ENCODE peak calls at places on chromosomes 4 and X, in nine cellular contexts. One of them, this sample, is unnamed.

GRCh38 chr4:158111241-158111640 is 61.6 kb downstream of the GASK1B start:
- DNase-seq in neuronal stem cell: no peak
- DNase-seq in activated CD4-positive, alpha-beta T cell treated with anti-CD3 and anti-CD28 coated beads for 48 hours: no peak
- DNase-seq in naive thymus-derived CD4-positive, alpha-beta T cell: no peak
- DNase-seq in left cardiac atrium: no peak
- DNase-seq in foreskin fibroblast: peak
- DNase-seq in DMS 273 treated with DMSO at 0.1 percent for 48 hours: no peak
- DNase-seq in CD8-positive, alpha-beta memory T cell: no peak
- DNase-seq in sigmoid colon: no peak
- DNase-seq in this sample: no peak

GRCh38 chr4:175511861-175512260 is 300.2 kb downstream of the GPM6A start:
- DNase-seq in activated CD4-positive, alpha-beta T cell treated with anti-CD3 and anti-CD28 coated beads for 48 hours: no peak
- DNase-seq in foreskin fibroblast: no peak
- DNase-seq in DMS 273 treated with DMSO at 0.1 percent for 48 hours: no peak
- DNase-seq in CD8-positive, alpha-beta memory T cell: no peak
- DNase-seq in neuronal stem cell: no peak
- DNase-seq in naive thymus-derived CD4-positive, alpha-beta T cell: no peak
- DNase-seq in sigmoid colon: no peak
- DNase-seq in left cardiac atrium: no peak
- DNase-seq in this sample: no peak

GRCh38 chr4:157222764-157223145 is 2.2 kb downstream of the GRIA2 start:
- DNase-seq in naive thymus-derived CD4-positive, alpha-beta T cell: no peak
- DNase-seq in foreskin fibroblast: no peak
- DNase-seq in sigmoid colon: no peak
- DNase-seq in left cardiac atrium: no peak
- DNase-seq in CD8-positive, alpha-beta memory T cell: no peak
- DNase-seq in DMS 273 treated with DMSO at 0.1 percent for 48 hours: no peak
- DNase-seq in activated CD4-positive, alpha-beta T cell treated with anti-CD3 and anti-CD28 coated beads for 48 hours: no peak
- DNase-seq in neuronal stem cell: no peak
- DNase-seq in this sample: no peak

GRCh38 chr4:55398966-55399365 is 3.2 kb downstream of the TMEM165 start:
- DNase-seq in sigmoid colon: no peak
- DNase-seq in DMS 273 treated with DMSO at 0.1 percent for 48 hours: no peak
- DNase-seq in CD8-positive, alpha-beta memory T cell: no peak
- DNase-seq in foreskin fibroblast: no peak
- DNase-seq in activated CD4-positive, alpha-beta T cell treated with anti-CD3 and anti-CD28 coated beads for 48 hours: no peak
- DNase-seq in naive thymus-derived CD4-positive, alpha-beta T cell: no peak
- DNase-seq in left cardiac atrium: no peak
- DNase-seq in neuronal stem cell: no peak
- DNase-seq in this sample: no peak

GRCh38 chrX:19602866-19603620 is 87.7 kb upstream of the MAP3K15 start:
- DNase-seq in foreskin fibroblast: peak
- DNase-seq in left cardiac atrium: no peak
- DNase-seq in naive thymus-derived CD4-positive, alpha-beta T cell: no peak
- DNase-seq in sigmoid colon: no peak
- DNase-seq in neuronal stem cell: no peak
- DNase-seq in CD8-positive, alpha-beta memory T cell: no peak
- DNase-seq in activated CD4-positive, alpha-beta T cell treated with anti-CD3 and anti-CD28 coated beads for 48 hours: peak
- DNase-seq in DMS 273 treated with DMSO at 0.1 percent for 48 hours: no peak
- DNase-seq in this sample: peak

GRCh38 chr4:97252615-97253154 is 890.6 kb downstream of the STPG2 start:
- DNase-seq in sigmoid colon: no peak
- DNase-seq in foreskin fibroblast: no peak
- DNase-seq in naive thymus-derived CD4-positive, alpha-beta T cell: no peak
- DNase-seq in CD8-positive, alpha-beta memory T cell: no peak
- DNase-seq in DMS 273 treated with DMSO at 0.1 percent for 48 hours: no peak
- DNase-seq in activated CD4-positive, alpha-beta T cell treated with anti-CD3 and anti-CD28 coated beads for 48 hours: no peak
- DNase-seq in neuronal stem cell: no peak
- DNase-seq in left cardiac atrium: no peak
- DNase-seq in this sample: no peak

GRCh38 chrX:31199051-31199769 is 127.4 kb upstream of the FTHL17 start:
- DNase-seq in sigmoid colon: no peak
- DNase-seq in left cardiac atrium: no peak
- DNase-seq in neuronal stem cell: no peak
- DNase-seq in activated CD4-positive, alpha-beta T cell treated with anti-CD3 and anti-CD28 coated beads for 48 hours: no peak
- DNase-seq in foreskin fibroblast: peak
- DNase-seq in naive thymus-derived CD4-positive, alpha-beta T cell: no peak
- DNase-seq in CD8-positive, alpha-beta memory T cell: no peak
- DNase-seq in DMS 273 treated with DMSO at 0.1 percent for 48 hours: no peak
- DNase-seq in this sample: peak

GRCh38 chr4:149999485-150000074 is 78.7 kb upstream of the DCLK2 start:
- DNase-seq in CD8-positive, alpha-beta memory T cell: no peak
- DNase-seq in activated CD4-positive, alpha-beta T cell treated with anti-CD3 and anti-CD28 coated beads for 48 hours: no peak
- DNase-seq in foreskin fibroblast: peak
- DNase-seq in DMS 273 treated with DMSO at 0.1 percent for 48 hours: peak
- DNase-seq in sigmoid colon: peak
- DNase-seq in left cardiac atrium: peak
- DNase-seq in naive thymus-derived CD4-positive, alpha-beta T cell: no peak
- DNase-seq in neuronal stem cell: peak
- DNase-seq in this sample: peak

GRCh38 chrX:106780664-106781377 is 21.7 kb upstream of the TBC1D8B start:
- DNase-seq in naive thymus-derived CD4-positive, alpha-beta T cell: no peak
- DNase-seq in left cardiac atrium: no peak
- DNase-seq in foreskin fibroblast: no peak
- DNase-seq in activated CD4-positive, alpha-beta T cell treated with anti-CD3 and anti-CD28 coated beads for 48 hours: no peak
- DNase-seq in sigmoid colon: no peak
- DNase-seq in CD8-positive, alpha-beta memory T cell: no peak
- DNase-seq in neuronal stem cell: no peak
- DNase-seq in DMS 273 treated with DMSO at 0.1 percent for 48 hours: no peak
- DNase-seq in this sample: no peak

GRCh38 chr4:106529348-106530033 is 160.9 kb upstream of the GIMD1 start:
- DNase-seq in foreskin fibroblast: peak
- DNase-seq in neuronal stem cell: no peak
- DNase-seq in CD8-positive, alpha-beta memory T cell: no peak
- DNase-seq in left cardiac atrium: no peak
- DNase-seq in DMS 273 treated with DMSO at 0.1 percent for 48 hours: no peak
- DNase-seq in naive thymus-derived CD4-positive, alpha-beta T cell: no peak
- DNase-seq in activated CD4-positive, alpha-beta T cell treated with anti-CD3 and anti-CD28 coated beads for 48 hours: no peak
- DNase-seq in sigmoid colon: no peak
- DNase-seq in this sample: peak

GRCh38 chrX:51144828-51145442 is 187.7 kb upstream of the NUDT10 start:
- DNase-seq in neuronal stem cell: peak
- DNase-seq in activated CD4-positive, alpha-beta T cell treated with anti-CD3 and anti-CD28 coated beads for 48 hours: peak
- DNase-seq in sigmoid colon: no peak
- DNase-seq in DMS 273 treated with DMSO at 0.1 percent for 48 hours: peak
- DNase-seq in left cardiac atrium: no peak
- DNase-seq in foreskin fibroblast: no peak
- DNase-seq in naive thymus-derived CD4-positive, alpha-beta T cell: peak
- DNase-seq in CD8-positive, alpha-beta memory T cell: peak
- DNase-seq in this sample: peak

GRCh38 chr4:8076023-8076422 is 82.6 kb downstream of the ABLIM2 start:
- DNase-seq in naive thymus-derived CD4-positive, alpha-beta T cell: no peak
- DNase-seq in neuronal stem cell: no peak
- DNase-seq in DMS 273 treated with DMSO at 0.1 percent for 48 hours: no peak
- DNase-seq in sigmoid colon: no peak
- DNase-seq in foreskin fibroblast: no peak
- DNase-seq in left cardiac atrium: no peak
- DNase-seq in CD8-positive, alpha-beta memory T cell: no peak
- DNase-seq in activated CD4-positive, alpha-beta T cell treated with anti-CD3 and anti-CD28 coated beads for 48 hours: no peak
- DNase-seq in this sample: no peak